ENCODE peak calls at places on chromosomes 3 and 15, in four cellular contexts. U, I, G and F are unnamed samples.

GRCh38 chr3:63279000-63279366 is 875 bp downstream of the SYNPR start:
- DNase-seq in U (peak; percentile 4), I (no peak), G (no peak), F (no peak)

GRCh38 chr15:76467136-76467535 is 130.6 kb downstream of the ISL2 start:
- DNase-seq in U (no peak), I (no peak), G (no peak), F (no peak)

GRCh38 chr3:4067893-4068292 is 235.3 kb upstream of the SETMAR start:
- DNase-seq in U (no peak), I (no peak), G (no peak), F (no peak)

GRCh38 chr3:156787926-156788663 is 38.1 kb upstream of the LEKR1 start:
- DNase-seq in U (peak; percentile 97), I (peak; percentile 96), G (peak; percentile 31), F (peak; percentile 85)

GRCh38 chr3:139309046-139309660 is 34.7 kb upstream of the MRPS22 start:
- DNase-seq in U (no peak), I (no peak), G (no peak), F (no peak)

GRCh38 chr3:172388412-172389078 is 59.7 kb downstream of the GHSR start:
- DNase-seq in U (no peak), I (no peak), G (no peak), F (no peak)

GRCh38 chr15:39466428-39466827 is 114.5 kb upstream of the THBS1 start:
- DNase-seq in U (no peak), I (no peak), G (no peak), F (no peak)

GRCh38 chr15:68552773-68553172 is 26.0 kb upstream of the CORO2B start:
- DNase-seq in U (peak; percentile 23), I (peak; percentile 59), G (no peak), F (peak; percentile 45)

GRCh38 chr15:94445529-94446160 is 214.3 kb downstream of the MCTP2 start:
- DNase-seq in U (no peak), I (no peak), G (no peak), F (peak; percentile 92)

GRCh38 chr15:56760186-56760585 is 26.9 kb upstream of the ZNF280D start:
- DNase-seq in U (peak; percentile 60), I (peak; percentile 75), G (peak; percentile 35), F (peak; percentile 28)

GRCh38 chr15:39587910-39588530 is 7.1 kb downstream of the THBS1 start:
- DNase-seq in U (peak; percentile 9), I (no peak), G (no peak), F (peak; percentile 37)

GRCh38 chr3:11690863-11691833 is 47.4 kb upstream of the VGLL4 start:
- DNase-seq in U (peak; percentile 77), I (peak; percentile 74), G (peak; percentile 5), F (peak; percentile 25)

GRCh38 chr3:39138804-39139415 is 14.5 kb downstream of the CSRNP1 start:
- DNase-seq in U (peak; percentile 51), I (peak; percentile 51), G (no peak), F (no peak)